ENCODE peak calls at places on chromosomes 2 and 18, in five cellular contexts. Z is GM23338, S is AG10803, N is breast epithelium, J is foreskin fibroblast. L is an unnamed sample.

GRCh38 chr2:202072226-202072625 is 829 bp upstream of the KIAA2012 start:
- DNase-seq in Z (peak; percentile 74), N (no peak), J (peak; percentile 18), S (no peak), L (peak; percentile 12)

GRCh38 chr2:10014418-10015190 is 28.7 kb upstream of the KLF11 start:
- DNase-seq in S (no peak), J (no peak), Z (no peak), N (no peak), L (no peak)

GRCh38 chr2:207221731-207222130 is 56.0 kb upstream of the KLF7 start:
- DNase-seq in J (no peak), Z (no peak), S (no peak), N (no peak), L (no peak)

GRCh38 chr2:172698041-172698863 is 37.4 kb upstream of the RAPGEF4 start:
- DNase-seq in S (peak; percentile 56), Z (no peak), J (peak; percentile 94), N (no peak), L (peak; percentile 86)

GRCh38 chr2:15927546-15928218 is 12.7 kb upstream of the MYCN start:
- DNase-seq in N (no peak), S (no peak), J (no peak), Z (no peak), L (no peak)

GRCh38 chr18:45896991-45897390 is 70.1 kb downstream of the EPG5 start:
- DNase-seq in Z (no peak), J (no peak), S (no peak), N (no peak), L (peak; percentile 48)

GRCh38 chr2:84741182-84741822 is 139.6 kb downstream of the TRABD2A start:
- DNase-seq in Z (peak; percentile 80), N (no peak), J (peak; percentile 73), S (peak; percentile 20), L (peak; percentile 45)

GRCh38 chr18:11857177-11857887 is 6.1 kb downstream of the CHMP1B start:
- DNase-seq in Z (peak; percentile 78), N (no peak), S (peak; percentile 89), J (peak; percentile 98), L (peak; percentile 98)

GRCh38 chr2:216349366-216349765 is 22.9 kb downstream of the MARCHF4 start:
- DNase-seq in N (no peak), S (no peak), Z (peak; percentile 65), J (peak; percentile 36), L (no peak)

GRCh38 chr2:240930631-240931318 is 24.6 kb downstream of the CROCC2 start:
- DNase-seq in N (peak; percentile 30), J (no peak), S (no peak), Z (no peak), L (no peak)

GRCh38 chr2:174728096-174728495 is 36.2 kb downstream of the CHRNA1 start:
- DNase-seq in S (no peak), Z (no peak), N (no peak), J (no peak), L (no peak)

GRCh38 chr18:2538236-2538635 is 33.1 kb downstream of the METTL4 start:
- DNase-seq in S (no peak), N (no peak), J (no peak), Z (no peak), L (no peak)

GRCh38 chr2:156352911-156353310 is 20.4 kb upstream of the NR4A2 start:
- DNase-seq in J (no peak), N (no peak), Z (no peak), S (no peak), L (no peak)

GRCh38 chr2:8461341-8461740 is 220.5 kb upstream of the ID2 start:
- DNase-seq in J (no peak), Z (no peak), S (no peak), N (no peak), L (no peak)

GRCh38 chr2:96546321-96546720 is 9.8 kb downstream of the ARID5A start:
- DNase-seq in N (no peak), J (no peak), Z (no peak), S (no peak), L (no peak)

GRCh38 chr2:239339726-239340654 is 60.8 kb downstream of the HDAC4 start:
- DNase-seq in Z (no peak), S (no peak), J (no peak), N (no peak), L (no peak)

GRCh38 chr2:172204762-172205161 is 102.1 kb upstream of the DLX2 start:
- DNase-seq in Z (no peak), J (no peak), N (no peak), S (no peak), L (no peak)

GRCh38 chr2:39227628-39228412 is 15.9 kb downstream of the CDKL4 start:
- DNase-seq in J (peak; percentile 91), Z (peak; percentile 82), N (peak; percentile 75), S (peak; percentile 70), L (peak; percentile 75)

GRCh38 chr2:69149631-69150215 is 136.7 kb downstream of the ANTXR1 start:
- DNase-seq in Z (peak; percentile 78), N (no peak), J (peak; percentile 44), S (peak; percentile 81), L (peak; percentile 98)

GRCh38 chr18:79755496-79756142 is 42.1 kb upstream of the KCNG2 start:
- DNase-seq in Z (no peak), J (no peak), S (no peak), N (peak; percentile 43), L (no peak)

GRCh38 chr18:28559511-28559910 is 382.6 kb upstream of the CDH2 start:
- DNase-seq in Z (no peak), N (no peak), S (no peak), J (no peak), L (no peak)

GRCh38 chr2:236173734-236174607 is 5.8 kb upstream of the GBX2 start:
- DNase-seq in S (no peak), J (no peak), Z (peak; percentile 26), N (no peak), L (no peak)

GRCh38 chr2:206981739-206982336 is 42.5 kb downstream of the CPO start:
- DNase-seq in J (peak; percentile 93), S (peak; percentile 79), N (peak; percentile 67), Z (peak; percentile 80), L (peak; percentile 75)

GRCh38 chr2:47277987-47278386 is 122.9 kb upstream of the STPG4 start:
- DNase-seq in S (no peak), N (no peak), Z (no peak), J (no peak), L (no peak)

GRCh38 chr18:24068945-24069693 is 54.6 kb downstream of the TTC39C start:
- DNase-seq in J (no peak), N (no peak), S (peak; percentile 42), Z (no peak), L (no peak)

GRCh38 chr2:33033524-33034150 is 86.9 kb downstream of the LTBP1 start:
- DNase-seq in S (peak; percentile 67), Z (peak; percentile 32), N (no peak), J (peak; percentile 84), L (peak; percentile 69)

GRCh38 chr2:215698566-215698965 is 262.7 kb upstream of the FN1 start:
- DNase-seq in S (peak; percentile 100), J (peak; percentile 98), N (no peak), Z (no peak), L (peak; percentile 91)

GRCh38 chr2:133568172-133568571 is at the start of gene NCKAP5:
- DNase-seq in S (peak; percentile 37), N (peak; percentile 53), J (peak; percentile 28), Z (peak; percentile 34), L (peak; percentile 61)

GRCh38 chr2:159637988-159638501 is 21.7 kb upstream of the BAZ2B start:
- DNase-seq in N (no peak), Z (no peak), S (peak; percentile 76), J (peak; percentile 73), L (peak; percentile 58)

GRCh38 chr2:133657591-133657990 is 89.3 kb upstream of the NCKAP5 start:
- DNase-seq in Z (no peak), S (no peak), N (no peak), J (no peak), L (peak; percentile 48)

GRCh38 chr2:182615036-182615435 is 101.0 kb upstream of the DNAJC10 start:
- DNase-seq in N (no peak), Z (no peak), J (peak; percentile 33), S (peak; percentile 16), L (no peak)

GRCh38 chr2:182608181-182608845 is 107.7 kb upstream of the DNAJC10 start:
- DNase-seq in N (no peak), Z (no peak), S (no peak), J (no peak), L (no peak)

GRCh38 chr2:182610231-182610630 is 105.8 kb upstream of the DNAJC10 start:
- DNase-seq in J (no peak), S (no peak), Z (no peak), N (no peak), L (no peak)

GRCh38 chr2:182606728-182607681 is 109.1 kb upstream of the DNAJC10 start:
- DNase-seq in J (no peak), N (no peak), S (peak; percentile 20), Z (no peak), L (peak; percentile 32)

GRCh38 chr2:182611009-182611408 is 105.0 kb upstream of the DNAJC10 start:
- DNase-seq in Z (peak; percentile 52), S (no peak), J (no peak), N (no peak), L (no peak)
- TF ChIP-seq CTCF in Z (peak; percentile 78), S (no peak), J (no peak), N (no peak), L (no peak)

GRCh38 chr2:29014331-29014730 is 33.2 kb downstream of the TOGARAM2 start:
- DNase-seq in J (no peak), N (no peak), S (no peak), Z (no peak), L (no peak)
- H3K4me3 ChIP-seq in J (no peak overlapping the region), N (no peak overlapping the region), S (no peak overlapping the region), Z (no peak overlapping the region), L (no peak overlapping the region)

DNA sequence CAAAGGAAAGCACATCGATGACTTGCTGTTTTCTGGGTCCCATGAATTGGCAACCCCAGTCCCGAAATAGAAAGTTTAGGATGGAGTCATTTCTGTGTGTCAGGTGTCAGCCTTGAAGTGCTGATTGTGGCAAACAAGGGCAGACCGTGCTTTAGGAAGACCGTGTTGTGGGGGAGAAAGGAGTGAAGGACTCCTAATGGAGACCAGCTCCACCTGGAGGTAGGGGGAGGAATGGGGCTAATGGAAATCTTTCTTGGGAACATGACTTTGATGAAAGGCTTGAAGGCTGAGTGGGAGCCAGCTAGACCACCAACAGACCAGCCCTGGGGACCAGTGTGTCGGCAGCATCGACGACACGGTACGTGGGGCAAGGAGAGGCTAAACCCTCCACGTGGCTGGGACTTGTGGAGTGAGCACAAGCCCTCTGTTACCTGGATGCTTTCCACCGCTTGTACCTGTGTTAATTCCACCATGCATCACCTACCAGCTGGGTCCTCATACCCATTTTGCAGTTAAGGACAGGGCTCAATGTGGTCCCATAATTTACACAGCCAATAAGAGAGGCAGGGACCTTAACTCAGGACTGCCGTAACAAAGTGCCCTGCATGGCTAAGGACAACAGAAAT is 104.2 kb downstream of the SH3BP4 start:
- DNase-seq in J (peak; percentile 37), N (no peak), Z (peak; percentile 82), S (peak; percentile 22), L (peak; percentile 49)
- TF ChIP-seq CTCF in J (peak; percentile 41), N (peak; percentile 35), Z (peak; percentile 85), S (peak; percentile 52), L (peak; percentile 66)

GRCh38 chr2:112183327-112184025 is 45.3 kb downstream of the FBLN7 start:
- DNase-seq in S (no peak), J (no peak), N (no peak), Z (no peak), L (no peak)

GRCh38 chr2:112184121-112184520 is 45.9 kb downstream of the FBLN7 start:
- DNase-seq in N (no peak), Z (no peak), S (no peak), J (no peak), L (no peak)

GRCh38 chr2:112185131-112185530 is 46.9 kb downstream of the FBLN7 start:
- DNase-seq in S (no peak), N (no peak), J (no peak), Z (no peak), L (no peak)

GRCh38 chr2:112182581-112183034 is 44.4 kb downstream of the FBLN7 start:
- DNase-seq in S (no peak), Z (no peak), N (no peak), J (no peak), L (no peak)

GRCh38 chr2:112181571-112182290 is 43.5 kb downstream of the FBLN7 start:
- DNase-seq in S (no peak), N (no peak), J (no peak), Z (peak; percentile 77), L (no peak)
- H3K4me3 ChIP-seq in S (no peak overlapping the region), N (no peak overlapping the region), J (no peak overlapping the region), Z (peak overlapping the region; percentile 55), L (no peak overlapping the region)